ENCODE peak calls at places on chromosome 10, in four cellular contexts. One of them, this sample, is unnamed.

GRCh38 chr10:110488124-110488681 is 9.5 kb upstream of the DUSP5 start:
- DNase-seq in Panc1: peak; percentile 36
- DNase-seq in MM.1S: no peak
- DNase-seq in CD8-positive, alpha-beta T cell: no peak
- DNase-seq in this sample: no peak

GRCh38 chr10:86261933-86262665 is 104.5 kb downstream of the GRID1 start:
- DNase-seq in Panc1: peak; percentile 7
- DNase-seq in MM.1S: peak; percentile 85
- DNase-seq in CD8-positive, alpha-beta T cell: no peak
- DNase-seq in this sample: no peak

GRCh38 chr10:119242191-119242590 is 34.8 kb downstream of the GRK5 start:
- DNase-seq in Panc1: no peak
- DNase-seq in MM.1S: no peak
- DNase-seq in CD8-positive, alpha-beta T cell: no peak
- DNase-seq in this sample: no peak

GRCh38 chr10:6593140-6593740 is 13.2 kb upstream of the PRKCQ start:
- DNase-seq in Panc1: no peak
- DNase-seq in MM.1S: no peak
- DNase-seq in CD8-positive, alpha-beta T cell: no peak
- DNase-seq in this sample: no peak

GRCh38 chr10:123154943-123155505 is 822 bp downstream of the BUB3 start:
- DNase-seq in Panc1: no peak
- DNase-seq in MM.1S: peak; percentile 47
- DNase-seq in CD8-positive, alpha-beta T cell: no peak
- DNase-seq in this sample: no peak

GRCh38 chr10:36283827-36284226 is 641.7 kb upstream of the FZD8 start:
- DNase-seq in Panc1: no peak
- DNase-seq in MM.1S: no peak
- DNase-seq in CD8-positive, alpha-beta T cell: no peak
- DNase-seq in this sample: no peak

GRCh38 chr10:122010405-122011050 is 21.6 kb downstream of the TACC2 start:
- DNase-seq in Panc1: no peak
- DNase-seq in MM.1S: no peak
- DNase-seq in CD8-positive, alpha-beta T cell: no peak
- DNase-seq in this sample: no peak

GRCh38 chr10:49164587-49165188 is 23.5 kb downstream of the TMEM273 start:
- DNase-seq in Panc1: peak; percentile 7
- DNase-seq in MM.1S: no peak
- DNase-seq in CD8-positive, alpha-beta T cell: peak; percentile 26
- DNase-seq in this sample: no peak

GRCh38 chr10:50421026-50421719 is 169.9 kb upstream of the ASAH2 start:
- DNase-seq in Panc1: peak; percentile 13
- DNase-seq in MM.1S: peak; percentile 48
- DNase-seq in CD8-positive, alpha-beta T cell: no peak
- DNase-seq in this sample: no peak

GRCh38 chr10:101814466-101815041 is 3.7 kb downstream of the OGA start:
- DNase-seq in Panc1: no peak
- DNase-seq in MM.1S: peak; percentile 38
- DNase-seq in CD8-positive, alpha-beta T cell: no peak
- DNase-seq in this sample: no peak

GRCh38 chr10:18651324-18652007 is at the start of gene NSUN6:
- DNase-seq in Panc1: no peak
- DNase-seq in MM.1S: peak; percentile 92
- DNase-seq in CD8-positive, alpha-beta T cell: peak; percentile 96
- DNase-seq in this sample: peak; percentile 26

GRCh38 chr10:30742471-30742870 is 112.9 kb upstream of the LYZL2 start:
- DNase-seq in Panc1: no peak
- DNase-seq in MM.1S: no peak
- DNase-seq in CD8-positive, alpha-beta T cell: no peak
- DNase-seq in this sample: no peak

GRCh38 chr10:14616465-14616864 is 158.2 kb downstream of the FAM107B start:
- DNase-seq in Panc1: no peak
- DNase-seq in MM.1S: no peak
- DNase-seq in CD8-positive, alpha-beta T cell: no peak
- DNase-seq in this sample: no peak

GRCh38 chr10:89845541-89846275 is 144.3 kb downstream of the KIF20B start:
- DNase-seq in Panc1: no peak
- DNase-seq in MM.1S: no peak
- DNase-seq in CD8-positive, alpha-beta T cell: no peak
- DNase-seq in this sample: no peak

GRCh38 chr10:32943854-32944661 is 14.0 kb downstream of the ITGB1 start:
- DNase-seq in Panc1: no peak
- DNase-seq in MM.1S: no peak
- DNase-seq in CD8-positive, alpha-beta T cell: no peak
- DNase-seq in this sample: no peak

GRCh38 chr10:74841265-74841973 is 15.0 kb downstream of the KAT6B start:
- DNase-seq in Panc1: no peak
- DNase-seq in MM.1S: no peak
- DNase-seq in CD8-positive, alpha-beta T cell: no peak
- DNase-seq in this sample: no peak

GRCh38 chr10:1373287-1373686 is 317.1 kb downstream of the WDR37 start:
- DNase-seq in Panc1: no peak
- DNase-seq in MM.1S: no peak
- DNase-seq in CD8-positive, alpha-beta T cell: no peak
- DNase-seq in this sample: no peak

GRCh38 chr10:69663548-69663947 is 33.5 kb downstream of the FAM241B start:
- DNase-seq in Panc1: no peak
- DNase-seq in MM.1S: no peak
- DNase-seq in CD8-positive, alpha-beta T cell: no peak
- DNase-seq in this sample: no peak
- TF ChIP-seq CTCF in Panc1: no peak
- TF ChIP-seq CTCF in MM.1S: no peak
- TF ChIP-seq CTCF in CD8-positive, alpha-beta T cell: no peak
- TF ChIP-seq CTCF in this sample: no peak

GRCh38 chr10:45000764-45001381 is at the start of gene ZNF22:
- DNase-seq in Panc1: no peak
- DNase-seq in MM.1S: peak; percentile 69
- DNase-seq in CD8-positive, alpha-beta T cell: peak; percentile 74
- DNase-seq in this sample: peak; percentile 62
- TF ChIP-seq CTCF in Panc1: no peak
- TF ChIP-seq CTCF in MM.1S: no peak
- TF ChIP-seq CTCF in CD8-positive, alpha-beta T cell: no peak
- TF ChIP-seq CTCF in this sample: no peak

DNA sequence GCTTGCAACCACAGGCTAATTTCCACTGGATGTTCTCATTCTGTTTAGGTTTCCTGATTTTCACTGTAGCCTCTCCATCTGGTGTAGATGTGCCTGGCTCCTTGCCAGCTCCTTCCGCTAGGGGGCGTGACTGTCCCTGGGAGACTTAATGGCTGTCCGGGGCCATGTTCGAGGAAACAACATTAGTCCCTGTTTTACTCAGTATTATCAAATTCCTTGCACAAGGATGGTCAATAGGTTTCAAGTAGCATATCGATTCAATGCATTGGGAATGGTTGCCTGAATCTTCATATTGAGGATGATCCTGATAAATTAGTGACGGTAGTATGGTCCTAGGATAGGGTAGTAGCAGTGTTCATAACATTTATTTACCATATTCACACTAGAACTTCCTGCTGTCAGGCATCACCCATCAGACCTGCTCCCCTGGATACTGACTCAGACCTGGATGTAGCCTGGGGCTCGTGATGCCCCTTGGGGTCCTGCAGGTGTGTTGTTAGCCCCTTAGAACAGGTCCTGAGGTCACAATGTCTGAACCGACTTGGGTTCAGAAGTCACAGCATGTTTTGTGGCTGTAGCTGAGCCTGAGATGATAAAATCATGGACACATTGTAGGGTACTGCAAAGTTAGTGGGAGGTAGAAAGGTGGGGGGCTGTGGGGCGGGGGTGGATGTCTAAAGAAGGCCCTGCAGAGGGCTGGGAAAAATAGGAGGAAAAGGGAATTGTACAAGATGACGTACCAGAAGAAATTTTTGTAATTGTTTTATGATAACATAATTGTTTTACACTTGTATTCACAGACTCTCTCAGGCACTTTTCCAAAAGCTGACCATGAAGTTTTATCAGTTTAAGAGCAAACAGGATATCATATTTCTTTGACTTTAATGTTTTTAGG is 8.9 kb upstream of the EXOC6 start:
- DNase-seq in Panc1: no peak
- DNase-seq in MM.1S: peak; percentile 38
- DNase-seq in CD8-positive, alpha-beta T cell: peak; percentile 46
- DNase-seq in this sample: no peak
- TF ChIP-seq CTCF in Panc1: peak; percentile 64
- TF ChIP-seq CTCF in MM.1S: peak; percentile 76
- TF ChIP-seq CTCF in CD8-positive, alpha-beta T cell: peak; percentile 41
- TF ChIP-seq CTCF in this sample: peak; percentile 24

DNA sequence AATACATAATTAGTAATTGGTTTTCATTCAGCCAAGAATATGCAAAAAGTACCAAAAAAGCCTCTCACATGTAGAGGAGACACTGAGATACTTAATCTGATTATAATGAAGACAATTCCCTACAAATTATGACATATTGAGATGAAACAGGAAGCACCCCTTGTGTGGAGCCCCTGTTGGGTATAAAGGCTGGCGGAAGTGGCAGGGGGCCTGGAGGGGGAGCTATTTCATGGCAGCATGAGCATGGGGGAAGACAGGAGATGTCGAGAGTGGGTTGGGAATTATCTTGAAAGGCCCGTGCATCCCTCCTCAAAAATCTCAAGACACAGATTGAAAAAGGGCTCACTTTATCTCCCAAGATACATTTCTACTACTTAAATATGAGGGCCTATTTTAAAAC is 96.9 kb downstream of the PIP4K2A start:
- DNase-seq in Panc1: no peak
- DNase-seq in MM.1S: no peak
- DNase-seq in CD8-positive, alpha-beta T cell: no peak
- DNase-seq in this sample: no peak
- TF ChIP-seq CTCF in Panc1: no peak
- TF ChIP-seq CTCF in MM.1S: no peak
- TF ChIP-seq CTCF in CD8-positive, alpha-beta T cell: no peak
- TF ChIP-seq CTCF in this sample: peak; percentile 18

DNA sequence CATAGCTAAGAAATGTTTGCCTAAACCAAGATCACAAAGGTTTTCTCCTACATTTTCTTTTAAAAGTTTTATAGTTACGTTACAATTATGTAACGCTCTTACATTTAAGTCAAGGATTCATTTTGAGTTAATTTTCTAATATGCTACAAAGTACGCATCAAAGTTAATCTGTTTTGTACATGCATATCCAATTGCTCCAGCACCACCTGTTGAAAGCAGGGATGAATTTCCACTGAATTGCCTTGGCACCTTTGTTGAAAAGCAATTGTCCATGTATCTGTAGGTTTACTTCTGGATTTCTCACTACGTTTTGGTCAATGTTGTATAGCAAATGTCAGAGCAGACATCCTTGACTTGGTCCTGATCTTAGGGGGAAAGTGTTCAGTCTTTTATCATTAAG is 59.6 kb downstream of the NEUROG3 start:
- DNase-seq in Panc1: no peak
- DNase-seq in MM.1S: no peak
- DNase-seq in CD8-positive, alpha-beta T cell: no peak
- DNase-seq in this sample: no peak
- TF ChIP-seq CTCF in Panc1: peak; percentile 33
- TF ChIP-seq CTCF in MM.1S: no peak
- TF ChIP-seq CTCF in CD8-positive, alpha-beta T cell: no peak
- TF ChIP-seq CTCF in this sample: no peak

DNA sequence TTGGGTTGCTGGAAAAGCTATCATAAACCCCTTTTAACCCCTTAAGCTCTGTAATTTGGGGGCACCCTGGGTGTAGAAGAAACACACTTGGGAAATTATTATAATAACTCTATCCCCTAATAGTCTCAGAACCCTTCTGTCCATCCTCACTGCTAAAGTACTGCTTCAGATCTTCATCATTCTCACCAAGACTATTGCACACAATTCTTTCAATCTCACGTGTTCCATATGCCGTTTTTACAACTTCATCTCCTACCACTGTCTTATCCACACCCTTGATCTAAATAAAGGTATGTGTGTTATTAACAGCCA is 15.8 kb downstream of the ANKRD22 start:
- DNase-seq in Panc1: no peak
- DNase-seq in MM.1S: no peak
- DNase-seq in CD8-positive, alpha-beta T cell: no peak
- DNase-seq in this sample: no peak
- TF ChIP-seq CTCF in Panc1: peak; percentile 14
- TF ChIP-seq CTCF in MM.1S: no peak
- TF ChIP-seq CTCF in CD8-positive, alpha-beta T cell: peak; percentile 9
- TF ChIP-seq CTCF in this sample: no peak

DNA sequence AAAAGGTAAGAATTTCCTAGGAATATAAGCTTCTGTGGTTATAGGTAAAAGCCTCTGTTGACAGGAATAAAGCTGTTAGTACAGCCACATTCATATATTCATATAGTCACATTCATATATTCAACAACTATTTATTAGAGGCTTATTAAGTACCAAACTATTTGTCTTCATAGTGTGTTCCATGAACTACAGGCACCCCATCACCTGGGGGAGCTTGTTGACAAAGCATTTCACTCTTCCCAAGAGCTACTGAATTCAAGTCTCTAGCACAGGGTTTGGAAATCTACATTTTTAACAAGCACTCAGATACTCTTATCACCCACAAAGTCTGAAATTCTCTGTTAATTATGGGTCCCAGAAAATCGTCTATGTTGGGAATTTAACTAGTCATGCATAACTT is 110.6 kb downstream of the RNLS start:
- DNase-seq in Panc1: no peak
- DNase-seq in MM.1S: no peak
- DNase-seq in CD8-positive, alpha-beta T cell: no peak
- DNase-seq in this sample: no peak
- TF ChIP-seq CTCF in Panc1: no peak
- TF ChIP-seq CTCF in MM.1S: no peak
- TF ChIP-seq CTCF in CD8-positive, alpha-beta T cell: no peak
- TF ChIP-seq CTCF in this sample: no peak

DNA sequence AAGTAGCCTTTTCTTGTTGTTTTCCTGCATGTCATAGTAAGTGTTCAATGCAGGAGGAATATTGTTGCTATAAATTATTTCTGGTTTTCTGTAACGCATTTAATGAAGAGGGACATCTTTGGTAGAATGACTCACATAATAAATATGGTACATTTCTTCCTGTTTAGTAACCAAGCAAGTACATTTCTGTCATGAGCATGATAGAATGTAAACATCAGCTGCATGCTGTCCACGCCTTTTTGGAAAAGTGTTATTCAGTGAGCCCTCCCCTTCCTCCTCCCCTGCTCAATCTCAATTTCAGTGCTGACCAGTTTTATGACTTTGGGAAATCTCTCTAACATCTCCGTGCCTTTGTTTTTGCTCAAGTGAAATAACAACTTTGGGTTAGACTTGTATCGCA is 664.0 kb downstream of the XPNPEP1 start:
- DNase-seq in Panc1: no peak
- DNase-seq in MM.1S: no peak
- DNase-seq in CD8-positive, alpha-beta T cell: no peak
- DNase-seq in this sample: no peak
- TF ChIP-seq CTCF in Panc1: no peak
- TF ChIP-seq CTCF in MM.1S: no peak
- TF ChIP-seq CTCF in CD8-positive, alpha-beta T cell: no peak
- TF ChIP-seq CTCF in this sample: no peak